ENCODE peak calls at places on chromosomes 12 and 14, in five cellular contexts. J, Z, E, Q and L are unnamed samples.
A peak's percentile ranks its signal among the peaks of the same experiment; 100 is the strongest.

GRCh38 chr12:66594688-66595087 is 84.2 kb downstream of the GRIP1 start:
- DNase-seq in J (no peak), Z (no peak), E (no peak), Q (no peak), L (no peak)

GRCh38 chr14:73261520-73262426 is 24.5 kb downstream of the PAPLN start:
- DNase-seq in J (no peak), Z (no peak), E (no peak), Q (no peak), L (no peak)

GRCh38 chr12:121889267-121889624 is 656 bp downstream of the PSMD9 start:
- DNase-seq in J (peak; percentile 4), Z (no peak), E (no peak), Q (no peak), L (no peak)

GRCh38 chr12:61654698-61655097 is 605.5 kb upstream of the USP15 start:
- DNase-seq in J (no peak), Z (no peak), E (peak; percentile 13), Q (no peak), L (no peak)

GRCh38 chr14:60064491-60065072 is 27.1 kb upstream of the PCNX4 start:
- DNase-seq in J (no peak), Z (peak; percentile 55), E (peak; percentile 12), Q (no peak), L (no peak)

GRCh38 chr14:35986219-35986573 is 160.1 kb downstream of the BRMS1L start:
- DNase-seq in J (no peak), Z (no peak), E (no peak), Q (no peak), L (no peak)

GRCh38 chr12:26162905-26163304 is 32.5 kb upstream of the SSPN start:
- DNase-seq in J (no peak), Z (no peak), E (no peak), Q (no peak), L (no peak)

GRCh38 chr14:64035143-64035542 is 182.3 kb downstream of the SYNE2 start:
- DNase-seq in J (no peak), Z (peak; percentile 77), E (no peak), Q (no peak), L (no peak)

GRCh38 chr14:67583711-67584644 is 16.1 kb downstream of the PIGH start:
- DNase-seq in J (no peak), Z (peak; percentile 52), E (peak; percentile 47), Q (peak; percentile 32), L (no peak)

GRCh38 chr12:104643921-104644669 is 187.3 kb downstream of the CHST11 start:
- DNase-seq in J (peak; percentile 82), Z (no peak), E (no peak), Q (no peak), L (peak; percentile 31)

GRCh38 chr12:92784795-92785562 is 82.2 kb downstream of the PLEKHG7 start:
- DNase-seq in J (no peak), Z (peak; percentile 79), E (peak; percentile 72), Q (peak; percentile 23), L (no peak)

GRCh38 chr12:53976172-53976822 is 1.5 kb upstream of the HOTAIR start:
- DNase-seq in J (peak; percentile 58), Z (no peak), E (no peak), Q (no peak), L (no peak)

GRCh38 chr12:53977596-53978464 is 3.1 kb upstream of the HOTAIR start:
- DNase-seq in J (no peak), Z (no peak), E (no peak), Q (no peak), L (no peak)

GRCh38 chr12:53980448-53981388 is 4.2 kb upstream of the HOXC10 start:
- DNase-seq in J (no peak), Z (no peak), E (no peak), Q (no peak), L (no peak)

GRCh38 chr12:53976823-53977595 is 2.3 kb upstream of the HOTAIR start:
- DNase-seq in J (no peak), Z (no peak), E (no peak), Q (no peak), L (no peak)

GRCh38 chr12:53978477-53979356 is 4.0 kb upstream of the HOTAIR start:
- DNase-seq in J (no peak), Z (no peak), E (no peak), Q (no peak), L (no peak)
- H3K27ac ChIP-seq in J (no peak overlapping the region), Z (no peak overlapping the region), E (no peak overlapping the region), Q (no peak overlapping the region), L (no peak overlapping the region)

GRCh38 chr12:125573293-125573692 is 508.1 kb downstream of the AACS start:
- DNase-seq in J (no peak), Z (no peak), E (no peak), Q (no peak), L (no peak)
- H3K4me1 ChIP-seq in J (no peaks in the 10 kb centered on the region), Z (no peaks in the 10 kb centered on the region), E (no peaks in the 10 kb centered on the region), Q (no peaks in the 10 kb centered on the region), L (no peaks in the 10 kb centered on the region)

DNA sequence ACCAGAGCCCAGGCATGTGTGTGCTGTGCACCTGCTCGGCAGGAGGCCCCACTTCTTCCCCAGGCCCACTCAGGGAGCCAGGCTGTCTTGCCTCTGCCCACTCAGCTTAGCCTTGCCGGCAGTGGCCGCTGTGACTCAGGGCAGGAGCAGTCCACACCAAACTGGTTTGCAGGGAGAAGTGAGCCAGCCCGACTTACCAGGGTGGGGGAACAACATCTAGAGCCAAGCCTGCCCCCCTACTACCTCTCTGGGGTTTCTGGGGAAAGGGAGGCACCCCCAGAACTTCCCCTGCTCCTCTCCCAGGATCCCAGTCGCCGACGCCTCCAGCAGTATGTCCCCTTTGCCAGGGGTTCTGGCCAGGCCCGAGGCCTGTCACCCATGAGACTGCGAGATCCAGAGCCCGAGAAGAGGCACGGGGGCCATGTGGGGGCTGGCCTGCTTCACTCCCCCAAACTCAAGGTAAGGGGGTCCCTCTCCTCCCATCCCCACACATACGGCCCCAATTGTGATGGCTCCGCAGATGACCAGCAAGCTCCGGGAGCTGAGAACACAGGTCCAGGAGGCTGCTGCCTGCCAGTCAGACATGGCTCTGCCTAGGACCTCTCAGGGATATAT is 3.0 kb downstream of the PLEKHG6 start:
- DNase-seq in J (no peak), Z (no peak), E (no peak), Q (no peak), L (no peak)
- H3K4me3 ChIP-seq in J (no peak overlapping the region), Z (no peak overlapping the region), E (no peak overlapping the region), Q (no peak overlapping the region), L (no peak overlapping the region)

GRCh38 chr14:54182419-54183040 is 214.3 kb upstream of the CDKN3 start:
- DNase-seq in J (no peak), Z (peak; percentile 74), E (no peak), Q (no peak), L (no peak)
- H3K27ac ChIP-seq in J (no peak overlapping the region), Z (no peak overlapping the region), E (peak overlapping the region; percentile 70), Q (no peak overlapping the region), L (no peak overlapping the region)

GRCh38 chr12:10716277-10716676 is 6.8 kb downstream of the YBX3 start:
- DNase-seq in J (no peak), Z (no peak), E (no peak), Q (no peak), L (no peak)

GRCh38 chr12:10715491-10715890 is 7.6 kb downstream of the YBX3 start:
- DNase-seq in J (no peak), Z (no peak), E (no peak), Q (no peak), L (no peak)

GRCh38 chr12:10718279-10718821 is 4.8 kb downstream of the YBX3 start:
- DNase-seq in J (no peak), Z (peak; percentile 92), E (no peak), Q (no peak), L (no peak)

GRCh38 chr12:10716704-10717315 is 6.3 kb downstream of the YBX3 start:
- DNase-seq in J (no peak), Z (peak; percentile 92), E (peak; percentile 75), Q (peak; percentile 88), L (peak; percentile 78)

DNA sequence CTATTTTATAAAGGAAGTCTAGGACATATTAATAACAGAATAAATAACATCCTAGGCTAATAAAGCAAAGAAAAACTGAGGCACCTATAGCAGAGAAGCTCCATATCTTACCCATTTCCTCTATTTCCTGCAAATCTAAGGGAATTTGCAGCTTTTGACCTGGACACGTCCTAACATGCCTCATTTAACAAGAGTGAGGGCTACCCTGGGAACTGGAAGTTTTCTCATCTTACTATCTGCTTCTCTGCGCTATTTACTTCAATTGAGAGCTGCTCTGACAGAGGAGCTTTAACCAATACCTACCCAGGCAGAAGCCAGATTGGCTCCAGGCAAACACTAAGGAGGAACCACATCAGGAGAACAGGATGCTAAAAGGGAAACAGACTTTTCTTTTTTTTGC is 5.7 kb downstream of the YBX3 start:
- DNase-seq in J (no peak), Z (peak; percentile 28), E (no peak), Q (no peak), L (no peak)
- H3K4me1 ChIP-seq in J (peaks cover 35% of the 10 kb centered on the region), Z (peaks cover 5% of the 10 kb centered on the region), E (peaks cover 63% of the 10 kb centered on the region), Q (peaks cover 57% of the 10 kb centered on the region), L (peaks cover 70% of the 10 kb centered on the region)

DNA sequence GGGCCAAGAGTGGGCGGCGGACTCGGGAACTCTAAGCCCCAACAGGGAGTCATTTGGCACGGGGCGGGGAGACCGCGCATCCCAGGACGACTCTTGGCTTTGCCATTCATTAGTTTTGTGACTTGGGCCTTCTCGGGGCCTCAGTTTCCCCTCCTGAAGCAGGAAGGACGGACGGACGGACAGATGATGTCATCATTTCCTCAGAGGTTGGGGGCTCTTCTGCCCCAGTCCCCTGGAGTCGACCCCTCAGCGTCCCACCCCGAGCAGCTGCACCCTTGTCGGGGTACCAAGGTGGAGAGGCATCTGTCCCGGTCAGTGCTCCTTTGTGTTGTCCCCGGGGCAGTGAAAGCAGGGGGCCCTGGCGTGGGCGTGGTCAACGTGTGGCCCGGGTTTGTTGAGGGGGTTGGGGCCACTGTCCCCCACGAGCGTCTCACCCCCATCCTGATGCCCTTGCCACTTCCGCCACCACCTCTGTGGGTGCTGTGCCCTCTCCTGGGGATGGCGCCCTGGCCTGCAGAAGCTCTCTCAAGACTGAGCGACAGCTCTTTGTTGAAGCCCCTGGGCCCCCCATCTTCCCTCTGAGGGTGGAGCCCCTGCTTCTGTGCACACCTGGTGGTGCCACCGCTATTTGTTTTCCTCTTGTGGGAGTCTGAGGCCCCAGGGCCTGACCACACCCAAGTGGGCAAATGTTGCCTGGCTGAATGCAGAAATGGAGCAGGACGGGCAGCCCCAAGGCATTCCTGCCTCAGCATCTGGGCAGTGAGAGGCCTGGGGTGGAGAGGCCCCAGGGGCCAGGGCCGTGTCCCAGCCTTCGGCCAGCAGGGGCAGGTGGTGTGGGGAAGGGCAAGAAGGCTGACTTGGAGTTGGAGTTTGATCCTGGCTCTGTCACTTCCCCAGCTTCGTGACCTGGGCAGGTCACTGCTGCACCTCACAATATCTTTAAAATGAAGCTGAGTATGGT is 896 bp downstream of the HHIPL1 start:
- DNase-seq in J (peak; percentile 48), Z (no peak), E (no peak), Q (peak; percentile 23), L (no peak)
- H3K4me3 ChIP-seq in J (peak overlapping the region; percentile 33), Z (peak overlapping the region; percentile 47), E (no peak overlapping the region), Q (peak overlapping the region; percentile 53), L (peak overlapping the region; percentile 71)